ENCODE peak calls at places on chromosomes 4 and X, in four cellular contexts. X, R, L and B are unnamed samples.

GRCh38 chr4:101792056-101792575 is 1.6 kb downstream of the BANK1 start:
- DNase-seq in X (no peak), L (no peak), R (no peak), B (no peak)

GRCh38 chr4:113467581-113467980 is 294.0 kb downstream of the CAMK2D start:
- DNase-seq in L (no peak), X (no peak), R (no peak), B (no peak)

GRCh38 chr4:123397276-123398150 is 918 bp downstream of the SPRY1 start:
- DNase-seq in L (peak; percentile 68), X (peak; percentile 55), R (peak; percentile 62), B (peak; percentile 75)

GRCh38 chrX:63354484-63354883 is 3.4 kb upstream of the SPIN4 start:
- DNase-seq in R (no peak), L (no peak), X (no peak), B (no peak)

GRCh38 chr4:115279300-115279699 is 165.9 kb upstream of the NDST4 start:
- DNase-seq in X (no peak), L (no peak), R (no peak), B (no peak)

GRCh38 chrX:41184312-41184711 is 99.1 kb downstream of the USP9X start:
- DNase-seq in R (no peak), L (no peak), X (no peak), B (no peak)

GRCh38 chrX:67614414-67614813 is 70.6 kb downstream of the AR start:
- DNase-seq in R (no peak), L (no peak), X (no peak), B (no peak)

GRCh38 chr4:176837176-176837915 is 44.6 kb upstream of the VEGFC start:
- DNase-seq in R (no peak), X (no peak), L (no peak), B (no peak)

GRCh38 chr4:174549696-174550095 is 27.4 kb upstream of the HPGD start:
- DNase-seq in L (no peak), R (no peak), X (no peak), B (no peak)

GRCh38 chr4:1614854-1615595 is 69.1 kb downstream of the FAM53A start:
- DNase-seq in L (no peak), R (no peak), X (no peak), B (peak; percentile 43)

GRCh38 chr4:156568041-156568440 is 403.6 kb downstream of the PDGFC start:
- DNase-seq in L (no peak), R (no peak), X (no peak), B (no peak)

GRCh38 chr4:26412381-26413372 is 77.6 kb downstream of the CCKAR start:
- DNase-seq in R (peak; percentile 80), L (no peak), X (peak; percentile 38), B (peak; percentile 38)

GRCh38 chrX:97863261-97863660 is 979.6 kb downstream of the RPA4 start:
- DNase-seq in R (no peak), L (no peak), X (no peak), B (no peak)

GRCh38 chrX:88982183-88982582 is 235.2 kb downstream of the CPXCR1 start:
- DNase-seq in L (no peak), R (no peak), X (no peak), B (no peak)

GRCh38 chr4:122583906-122584305 is 37.0 kb downstream of the IL21 start:
- DNase-seq in L (no peak), R (no peak), X (no peak), B (no peak)

GRCh38 chrX:109635151-109635550 is 10.2 kb upstream of the KCNE5 start:
- DNase-seq in X (no peak), L (no peak), R (no peak), B (no peak)

GRCh38 chrX:136639506-136640176 is 8.3 kb upstream of the CD40LG start:
- DNase-seq in R (no peak), L (no peak), X (no peak), B (no peak)

GRCh38 chr4:88533937-88534750 is 10.6 kb upstream of the PYURF start:
- DNase-seq in L (no peak), X (no peak), R (no peak), B (no peak)

GRCh38 chr4:174036563-174036962 is 246.9 kb downstream of the FBXO8 start:
- DNase-seq in L (no peak), X (peak; percentile 9), R (no peak), B (no peak)

GRCh38 chr4:46425775-46426400 is 36.0 kb upstream of the GABRA2 start:
- DNase-seq in X (no peak), L (no peak), R (no peak), B (no peak)

GRCh38 chr4:95572304-95572991 is 23.7 kb upstream of the UNC5C start:
- DNase-seq in X (peak; percentile 12), L (peak; percentile 47), R (peak; percentile 74), B (peak; percentile 38)

GRCh38 chr4:180610317-180610716 is 1632.9 kb upstream of the TENM3 start:
- DNase-seq in L (no peak), X (no peak), R (no peak), B (no peak)

DNA sequence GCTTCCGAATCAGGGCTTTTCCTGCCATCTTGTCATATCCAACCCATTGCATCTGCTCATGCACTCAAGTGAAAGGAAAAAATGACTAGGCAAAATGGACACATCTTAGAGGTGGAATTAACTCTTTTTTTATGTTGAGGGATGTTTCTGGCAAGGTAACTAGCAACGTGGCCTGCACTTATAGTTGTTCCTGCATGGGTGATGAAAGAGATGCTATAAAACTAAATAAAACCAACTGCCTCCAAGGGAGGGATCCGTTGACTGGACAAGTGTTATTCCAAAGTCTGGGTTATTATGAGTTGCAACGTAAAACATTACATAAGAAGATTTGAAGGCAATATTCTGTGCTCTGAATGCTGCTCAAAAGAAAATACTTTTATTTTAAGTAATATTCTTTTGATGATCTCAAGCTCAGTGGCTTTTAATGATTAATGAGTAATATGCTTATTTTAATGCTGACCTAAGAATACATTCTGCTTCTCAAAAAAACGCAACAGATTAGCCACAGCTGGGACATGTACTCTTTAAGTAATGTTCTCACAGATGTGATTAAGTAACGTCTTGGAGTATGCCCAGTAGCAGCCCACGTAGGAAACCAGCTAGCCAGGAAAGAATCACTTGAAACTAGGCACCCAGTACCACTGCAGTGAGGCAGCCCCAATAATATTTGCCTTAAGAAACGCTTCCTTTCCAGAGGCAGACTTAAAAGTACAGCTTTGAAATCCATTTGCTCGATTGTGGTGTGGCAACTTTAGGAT is 27.4 kb downstream of the KLF3 start:
- DNase-seq in X (no peak), R (no peak), L (no peak), B (no peak)
- H3K27ac ChIP-seq in X (peak overlapping the region; percentile 59), R (peak overlapping the region; percentile 43), L (no peak overlapping the region), B (peak overlapping the region; percentile 28)

DNA sequence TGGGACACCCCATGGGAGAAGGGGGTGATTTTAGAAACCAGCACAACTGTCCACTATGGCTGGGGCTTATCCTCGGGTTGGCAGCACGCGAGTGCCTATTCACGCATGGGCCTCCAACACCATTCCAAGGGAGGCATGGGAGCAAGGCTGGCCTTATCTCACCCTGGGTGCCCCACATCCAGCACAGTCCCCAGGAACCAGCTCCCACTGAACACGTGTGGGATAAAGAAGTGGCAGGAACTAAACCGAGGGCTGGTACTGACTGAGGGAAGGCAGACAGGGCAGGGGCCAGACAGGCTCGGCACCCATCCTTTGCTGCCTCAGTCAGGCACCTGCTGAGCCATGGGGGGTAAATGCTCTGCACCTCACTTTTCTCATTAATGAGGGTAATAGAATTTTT is 43.7 kb upstream of the GPR78 start:
- DNase-seq in R (no peak), L (no peak), X (no peak), B (no peak)
- H3K4me1 ChIP-seq in R (peaks cover 47% of the 10 kb centered on the region), L (peaks cover 14% of the 10 kb centered on the region), X (peaks cover 6% of the 10 kb centered on the region), B (no peaks in the 10 kb centered on the region)

GRCh38 chr4:8402640-8403039 is 37.9 kb downstream of the ACOX3 start:
- DNase-seq in X (peak; percentile 56), R (no peak), L (no peak), B (no peak)

GRCh38 chr4:8402181-8402597 is 38.3 kb downstream of the ACOX3 start:
- DNase-seq in X (no peak), L (no peak), R (no peak), B (no peak)

GRCh38 chr4:8400641-8401325 is 39.7 kb downstream of the ACOX3 start:
- DNase-seq in R (no peak), L (no peak), X (no peak), B (no peak)

GRCh38 chr4:8403173-8403753 is 37.3 kb downstream of the ACOX3 start:
- DNase-seq in R (peak; percentile 78), L (peak; percentile 80), X (peak; percentile 91), B (peak; percentile 77)

GRCh38 chr4:8401665-8402064 is 38.9 kb downstream of the ACOX3 start:
- DNase-seq in X (no peak), L (no peak), R (no peak), B (no peak)
- H3K27ac ChIP-seq in X (peak overlapping the region; percentile 83), L (no peak overlapping the region), R (no peak overlapping the region), B (no peak overlapping the region)

GRCh38 chr4:158826057-158826456 is 57.2 kb downstream of the FNIP2 start:
- DNase-seq in L (no peak), R (no peak), X (no peak), B (no peak)
- H3K4me1 ChIP-seq in L (peaks cover 20% of the 10 kb centered on the region), R (peaks cover 78% of the 10 kb centered on the region), X (peaks cover 76% of the 10 kb centered on the region), B (peaks cover 30% of the 10 kb centered on the region)

GRCh38 chrX:37800762-37801161 is 20.9 kb downstream of the CYBB start:
- DNase-seq in R (no peak), L (no peak), X (no peak), B (no peak)

GRCh38 chrX:37802028-37802427 is 22.2 kb downstream of the CYBB start:
- DNase-seq in X (no peak), L (no peak), R (no peak), B (no peak)

GRCh38 chrX:37796302-37796701 is 16.4 kb downstream of the CYBB start:
- DNase-seq in R (no peak), X (no peak), L (no peak), B (no peak)

DNA sequence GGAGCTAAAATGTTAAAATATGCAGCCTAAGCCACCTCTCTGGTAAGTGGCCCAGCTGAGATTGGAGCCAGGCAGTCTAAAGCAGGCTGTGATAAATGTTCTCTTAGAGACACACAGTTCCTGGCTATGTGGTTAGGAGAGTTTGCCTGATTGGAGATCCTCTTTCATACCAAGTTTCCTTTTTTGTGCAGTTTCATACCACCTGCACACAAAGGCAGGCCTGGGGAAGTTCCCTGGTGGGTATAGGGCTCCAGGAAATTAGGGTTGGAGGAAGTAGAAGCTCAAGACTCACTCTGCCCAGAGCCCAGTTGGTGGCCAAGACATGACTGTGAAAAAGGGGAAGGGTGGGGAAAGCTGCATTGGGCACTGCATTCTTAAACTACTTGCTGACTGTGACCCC is 16.9 kb downstream of the CYBB start:
- DNase-seq in L (peak; percentile 49), R (no peak), X (peak; percentile 6), B (no peak)
- H3K27ac ChIP-seq in L (peak overlapping the region; percentile 77), R (no peak overlapping the region), X (no peak overlapping the region), B (no peak overlapping the region)